ENCODE peak calls at places on chromosomes 1 and 21, in four cellular contexts. X, B, U and L are unnamed samples.

GRCh38 chr1:18923721-18924610 is 21.6 kb upstream of the ALDH4A1 start:
- DNase-seq in X (no peak), B (no peak), U (no peak), L (no peak)

GRCh38 chr1:68291763-68292384 is 59.6 kb upstream of the WLS start:
- DNase-seq in X (no peak), B (no peak), U (no peak), L (no peak)

GRCh38 chr1:109806733-109807397 is 43.1 kb upstream of the EPS8L3 start:
- DNase-seq in X (no peak), B (no peak), U (no peak), L (no peak)

GRCh38 chr1:183093821-183094287 is 70.6 kb downstream of the LAMC1 start:
- DNase-seq in X (no peak), B (no peak), U (peak), L (no peak)

GRCh38 chr21:35178812-35179211 is 129.7 kb upstream of the RUNX1 start:
- DNase-seq in X (no peak), B (no peak), U (no peak), L (no peak)

GRCh38 chr1:22930235-22930912 is 42.3 kb downstream of the LACTBL1 start:
- DNase-seq in X (peak), B (no peak), U (peak), L (no peak)

GRCh38 chr1:206461602-206462455 is 8.4 kb upstream of the IKBKE start:
- DNase-seq in X (peak), B (no peak), U (peak), L (no peak)

GRCh38 chr1:10694274-10694632 is 102.2 kb downstream of the CASZ1 start:
- DNase-seq in X (peak), B (no peak), U (no peak), L (peak)

GRCh38 chr1:159992161-159992560 is 38.1 kb upstream of the SLAMF9 start:
- DNase-seq in X (no peak), B (no peak), U (no peak), L (no peak)